ENCODE peak calls at places on chromosomes 12 and 14, in four cellular contexts. One of them, this sample, is unnamed.

GRCh38 chr12:96237035-96237434 is 42.9 kb downstream of the ELK3 start:
- DNase-seq in stomach: no peak
- DNase-seq in breast epithelium: no peak
- DNase-seq in Peyer's patch: no peak
- DNase-seq in this sample: no peak

GRCh38 chr14:57189070-57189469 is 79.6 kb downstream of the EXOC5 start:
- DNase-seq in stomach: no peak
- DNase-seq in breast epithelium: no peak
- DNase-seq in Peyer's patch: no peak
- DNase-seq in this sample: no peak

GRCh38 chr12:46585854-46586621 is 213.5 kb upstream of the SLC38A2 start:
- DNase-seq in stomach: peak
- DNase-seq in breast epithelium: no peak
- DNase-seq in Peyer's patch: peak
- DNase-seq in this sample: no peak

GRCh38 chr14:77158175-77158908 is 16.8 kb upstream of the ZDHHC22 start:
- DNase-seq in stomach: no peak
- DNase-seq in breast epithelium: no peak
- DNase-seq in Peyer's patch: no peak
- DNase-seq in this sample: peak

GRCh38 chr12:2615665-2616387 is 178.9 kb upstream of the FKBP4 start:
- DNase-seq in stomach: no peak
- DNase-seq in breast epithelium: no peak
- DNase-seq in Peyer's patch: no peak
- DNase-seq in this sample: no peak

GRCh38 chr12:21773263-21773741 is 1.2 kb downstream of the KCNJ8 start:
- DNase-seq in stomach: no peak
- DNase-seq in breast epithelium: no peak
- DNase-seq in Peyer's patch: no peak
- DNase-seq in this sample: peak

GRCh38 chr14:101788016-101788695 is 26.6 kb downstream of the PPP2R5C start:
- DNase-seq in stomach: no peak
- DNase-seq in breast epithelium: no peak
- DNase-seq in Peyer's patch: no peak
- DNase-seq in this sample: no peak

GRCh38 chr14:26531894-26532293 is 65.9 kb downstream of the NOVA1 start:
- DNase-seq in stomach: no peak
- DNase-seq in breast epithelium: no peak
- DNase-seq in Peyer's patch: no peak
- DNase-seq in this sample: no peak

GRCh38 chr12:10082057-10082874 is 16.5 kb downstream of the CLEC1A start:
- DNase-seq in stomach: no peak
- DNase-seq in breast epithelium: no peak
- DNase-seq in Peyer's patch: no peak
- DNase-seq in this sample: no peak

GRCh38 chr12:11853126-11853525 is 203.7 kb downstream of the ETV6 start:
- DNase-seq in stomach: no peak
- DNase-seq in breast epithelium: no peak
- DNase-seq in Peyer's patch: no peak
- DNase-seq in this sample: no peak

GRCh38 chr12:2813573-2814185 is 1.2 kb downstream of the ITFG2 start:
- DNase-seq in stomach: no peak
- DNase-seq in breast epithelium: no peak
- DNase-seq in Peyer's patch: peak
- DNase-seq in this sample: peak

GRCh38 chr12:92396647-92397258 is 251.1 kb upstream of the BTG1 start:
- DNase-seq in stomach: no peak
- DNase-seq in breast epithelium: no peak
- DNase-seq in Peyer's patch: no peak
- DNase-seq in this sample: no peak

GRCh38 chr12:78470354-78471195 is 394.0 kb upstream of the SYT1 start:
- DNase-seq in stomach: no peak
- DNase-seq in breast epithelium: no peak
- DNase-seq in Peyer's patch: no peak
- DNase-seq in this sample: peak

GRCh38 chr14:55432628-55433027 is 7.8 kb downstream of the TBPL2 start:
- DNase-seq in stomach: no peak
- DNase-seq in breast epithelium: no peak
- DNase-seq in Peyer's patch: no peak
- DNase-seq in this sample: no peak

GRCh38 chr12:53193040-53193439 is 12.3 kb upstream of the CSAD start:
- DNase-seq in stomach: no peak
- DNase-seq in breast epithelium: no peak
- DNase-seq in Peyer's patch: no peak
- DNase-seq in this sample: no peak
- TF ChIP-seq POLR2A in stomach: no peak
- TF ChIP-seq POLR2A in breast epithelium: no peak
- TF ChIP-seq POLR2A in Peyer's patch: no peak
- TF ChIP-seq POLR2A in this sample: no peak

GRCh38 chr14:22491683-22492483 is 97.1 kb downstream of the DAD1 start:
- DNase-seq in stomach: no peak
- DNase-seq in breast epithelium: no peak
- DNase-seq in Peyer's patch: no peak
- DNase-seq in this sample: no peak
- TF ChIP-seq POLR2A in stomach: no peak
- TF ChIP-seq POLR2A in breast epithelium: no peak
- TF ChIP-seq POLR2A in Peyer's patch: no peak
- TF ChIP-seq POLR2A in this sample: no peak

GRCh38 chr12:66130267-66131066 is at the start of gene LLPH:
- DNase-seq in stomach: peak
- DNase-seq in breast epithelium: peak
- DNase-seq in Peyer's patch: peak
- DNase-seq in this sample: peak
- TF ChIP-seq POLR2A in stomach: no peak
- TF ChIP-seq POLR2A in breast epithelium: peak
- TF ChIP-seq POLR2A in Peyer's patch: peak
- TF ChIP-seq POLR2A in this sample: peak

GRCh38 chr14:74018704-74019407 is at the start of the genes BBOF1 and ENTPD5:
- DNase-seq in stomach: peak
- DNase-seq in breast epithelium: peak
- DNase-seq in Peyer's patch: peak
- DNase-seq in this sample: peak
- TF ChIP-seq POLR2A in stomach: no peak
- TF ChIP-seq POLR2A in breast epithelium: peak
- TF ChIP-seq POLR2A in Peyer's patch: peak
- TF ChIP-seq POLR2A in this sample: peak

GRCh38 chr14:75226755-75227544 is 50.5 kb upstream of the TMED10 start:
- DNase-seq in stomach: peak
- DNase-seq in breast epithelium: no peak
- DNase-seq in Peyer's patch: no peak
- DNase-seq in this sample: no peak

GRCh38 chr14:75229923-75230792 is 48.5 kb upstream of the FOS start:
- DNase-seq in stomach: peak
- DNase-seq in breast epithelium: peak
- DNase-seq in Peyer's patch: peak
- DNase-seq in this sample: peak

GRCh38 chr14:75232597-75232996 is 46.0 kb upstream of the FOS start:
- DNase-seq in stomach: no peak
- DNase-seq in breast epithelium: no peak
- DNase-seq in Peyer's patch: peak
- DNase-seq in this sample: peak

GRCh38 chr14:75231320-75231719 is 47.3 kb upstream of the FOS start:
- DNase-seq in stomach: no peak
- DNase-seq in breast epithelium: no peak
- DNase-seq in Peyer's patch: no peak
- DNase-seq in this sample: no peak

DNA sequence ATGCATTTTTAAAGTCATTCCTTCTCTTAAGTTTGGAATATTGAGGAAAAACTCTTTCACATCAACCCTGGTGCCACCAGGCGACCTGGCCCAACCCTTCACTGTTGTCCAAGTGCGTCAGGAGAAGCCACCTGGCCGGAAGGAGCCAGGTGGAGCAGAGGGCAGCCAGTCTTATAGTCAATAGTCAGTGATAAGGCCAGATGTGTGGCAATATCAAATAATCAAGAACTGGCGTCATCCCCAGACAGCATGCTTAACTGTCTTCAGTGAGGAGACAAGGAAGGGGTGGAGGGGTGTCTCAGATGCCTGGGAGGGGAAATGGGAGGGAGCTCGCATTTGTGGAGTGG is 49.1 kb upstream of the FOS start:
- DNase-seq in stomach: peak
- DNase-seq in breast epithelium: no peak
- DNase-seq in Peyer's patch: no peak
- DNase-seq in this sample: no peak
- TF ChIP-seq POLR2A in stomach: no peak
- TF ChIP-seq POLR2A in breast epithelium: no peak
- TF ChIP-seq POLR2A in Peyer's patch: no peak
- TF ChIP-seq POLR2A in this sample: no peak

DNA sequence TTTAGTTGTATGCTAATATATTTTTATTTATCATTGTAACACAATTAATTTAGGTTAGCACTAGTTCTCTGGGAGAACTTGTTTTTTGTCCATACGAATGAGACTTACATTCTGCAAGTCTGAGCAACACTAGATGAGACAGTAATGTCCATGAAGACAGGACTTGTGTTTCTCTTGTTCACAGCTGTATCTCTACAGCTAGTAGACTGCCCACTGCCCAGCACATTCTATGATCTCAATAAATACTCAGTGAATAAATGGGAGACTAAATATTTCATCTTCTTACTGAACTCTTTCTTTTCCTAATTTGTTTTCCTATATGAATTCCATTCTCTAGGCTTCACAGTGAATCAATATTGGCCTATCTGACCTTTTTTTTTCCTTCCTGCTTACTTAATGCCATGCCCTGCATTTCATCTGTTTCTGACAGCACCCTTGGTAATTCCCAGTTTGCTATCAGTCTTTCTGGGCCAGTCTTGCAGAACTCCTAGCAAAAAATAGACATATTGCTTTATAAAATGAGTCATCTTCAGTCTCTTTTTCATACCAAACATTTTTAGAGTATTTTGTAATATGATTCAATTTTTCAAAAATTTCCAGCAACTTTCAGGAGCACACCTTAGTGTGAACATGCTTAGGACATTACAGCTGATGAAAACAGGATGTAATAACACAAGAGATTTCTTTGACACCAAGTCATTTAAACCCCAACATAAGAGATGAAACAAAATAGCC is 185.5 kb upstream of the ATP2B1 start:
- DNase-seq in stomach: no peak
- DNase-seq in breast epithelium: no peak
- DNase-seq in Peyer's patch: no peak
- DNase-seq in this sample: no peak
- TF ChIP-seq POLR2A in stomach: no peak
- TF ChIP-seq POLR2A in breast epithelium: no peak
- TF ChIP-seq POLR2A in Peyer's patch: no peak
- TF ChIP-seq POLR2A in this sample: no peak

GRCh38 chr14:103871596-103872480 is 24.5 kb upstream of the PPP1R13B start:
- DNase-seq in stomach: peak
- DNase-seq in breast epithelium: peak
- DNase-seq in Peyer's patch: peak
- DNase-seq in this sample: peak
- TF ChIP-seq POLR2A in stomach: peak
- TF ChIP-seq POLR2A in breast epithelium: no peak
- TF ChIP-seq POLR2A in Peyer's patch: peak
- TF ChIP-seq POLR2A in this sample: no peak

DNA sequence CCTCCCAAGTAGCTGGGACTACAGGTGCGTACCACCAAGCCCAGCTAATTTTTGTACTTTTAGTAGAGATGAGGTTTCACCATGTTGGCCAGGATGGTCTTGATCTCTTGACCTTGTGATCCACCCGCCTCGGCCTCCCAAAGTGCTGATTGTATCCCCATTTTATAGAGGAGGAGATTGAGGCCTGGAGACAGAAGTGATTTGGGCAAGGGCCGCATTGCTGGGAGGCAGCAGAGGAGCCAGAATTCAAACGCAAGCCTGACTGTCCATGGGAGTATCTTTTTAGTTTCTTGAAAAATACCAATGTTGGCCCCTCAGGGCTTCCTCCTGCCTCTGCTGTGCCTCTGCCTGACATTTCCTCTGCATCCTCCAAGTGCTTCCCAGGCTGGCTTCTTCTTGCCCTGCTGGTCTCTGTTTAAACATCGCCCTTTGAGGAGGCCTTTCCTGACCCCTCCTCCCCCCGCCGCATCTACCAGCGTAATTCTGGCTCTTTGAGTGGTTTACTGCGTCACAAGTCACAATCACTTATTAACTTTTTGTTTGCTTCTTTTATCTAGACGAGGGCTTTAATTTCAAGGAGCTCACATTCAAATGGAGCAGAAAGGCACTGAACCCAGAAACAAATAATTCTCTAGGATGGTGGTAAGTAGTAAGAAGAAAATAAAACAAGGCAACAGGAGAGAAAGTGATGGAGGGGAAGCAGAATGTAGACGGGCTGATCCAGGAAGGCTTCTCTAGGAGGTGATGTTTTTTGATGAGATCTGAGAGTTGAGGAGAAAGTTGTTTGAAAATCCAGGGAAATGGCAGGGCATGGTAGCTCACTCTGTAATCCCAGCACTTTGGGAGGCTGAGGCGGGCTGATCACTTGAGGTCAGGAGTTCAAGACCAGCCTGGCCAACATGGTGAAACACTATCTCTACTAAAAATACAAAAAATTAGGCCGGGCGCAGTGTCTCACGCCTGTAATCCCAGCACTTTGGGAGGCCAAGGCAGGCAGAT is 91.0 kb upstream of the MED13L start:
- DNase-seq in stomach: peak
- DNase-seq in breast epithelium: no peak
- DNase-seq in Peyer's patch: no peak
- DNase-seq in this sample: no peak
- TF ChIP-seq POLR2A in stomach: no peak
- TF ChIP-seq POLR2A in breast epithelium: no peak
- TF ChIP-seq POLR2A in Peyer's patch: no peak
- TF ChIP-seq POLR2A in this sample: no peak

This sample was measured in erythroblast.